ENCODE peak calls at places on chromosomes 3 and 15, in four cellular contexts. J is stimulated activated CD8-positive, alpha-beta memory T cell treated with anti-CD3 and anti-CD28 coated beads, Interleukin-2, amount 100 ng/mL, for 1 hour; G is stimulated activated CD4-positive, alpha-beta T cell treated with anti-CD3 and anti-CD28 coated beads, Interleukin-2, amount 100 ng/mL, for 24 hours; C is activated T-cell treated with anti-CD3 and anti-CD28 coated beads for 1 hour. N is an unnamed sample.

GRCh38 chr15:75753145-75753544 is 40.5 kb upstream of the CSPG4 start:
- DNase-seq in J (no peak), C (no peak), G (no peak), N (no peak)

GRCh38 chr15:75985966-75986365 is 26.3 kb downstream of the NRG4 start:
- DNase-seq in C (no peak), G (no peak), J (no peak), N (no peak)

GRCh38 chr3:58989173-58989572 is 60.7 kb downstream of the CFAP20DC start:
- DNase-seq in G (no peak), C (no peak), J (no peak), N (peak)

GRCh38 chr3:56251343-56251945 is 216.8 kb downstream of the ERC2 start:
- DNase-seq in C (no peak), J (no peak), G (peak), N (peak)

GRCh38 chr15:57395292-57395691 is 19.0 kb downstream of the CGNL1 start:
- DNase-seq in G (no peak), C (no peak), J (no peak), N (peak)

GRCh38 chr15:64131547-64131946 is 20.0 kb upstream of the SNX22 start:
- DNase-seq in C (no peak), J (no peak), G (no peak), N (no peak)

GRCh38 chr3:181637056-181637798 is 74.5 kb upstream of the SOX2 start:
- DNase-seq in G (no peak), C (no peak), J (no peak), N (no peak)

GRCh38 chr3:177836671-177837070 is 639.4 kb upstream of the TBL1XR1 start:
- DNase-seq in J (no peak), G (no peak), C (no peak), N (no peak)

GRCh38 chr3:127413318-127413673 is 125.5 kb upstream of the PRR20G start:
- DNase-seq in J (no peak), C (no peak), G (no peak), N (no peak)

GRCh38 chr15:77753238-77753873 is 120.6 kb upstream of the LINGO1 start:
- DNase-seq in G (no peak), J (no peak), C (no peak), N (peak)

GRCh38 chr3:154089416-154090115 is 31.6 kb upstream of the ARHGEF26 start:
- DNase-seq in G (no peak), C (no peak), J (no peak), N (no peak)

GRCh38 chr3:6860911-6861330 is at the start of gene GRM7:
- DNase-seq in G (no peak), C (no peak), J (no peak), N (no peak)

GRCh38 chr3:149042766-149043386 is 43.5 kb downstream of the HLTF start:
- DNase-seq in C (no peak), G (no peak), J (no peak), N (peak)

GRCh38 chr15:66842710-66843441 is 140.8 kb downstream of the SMAD6 start:
- DNase-seq in G (no peak), C (no peak), J (no peak), N (peak)

GRCh38 chr15:73284073-73284472 is 84.7 kb downstream of the HCN4 start:
- DNase-seq in G (no peak), J (no peak), C (no peak), N (peak)

GRCh38 chr15:65323071-65323511 is 18.6 kb downstream of the RNU5B-1 start:
- DNase-seq in J (no peak), C (no peak), G (no peak), N (peak)

GRCh38 chr15:60423540-60423939 is 25.8 kb upstream of the ANXA2 start:
- DNase-seq in G (no peak), C (no peak), J (no peak), N (peak)

GRCh38 chr3:53730565-53730964 is 115.7 kb downstream of the CHDH start:
- DNase-seq in J (no peak), G (no peak), C (no peak), N (no peak)

GRCh38 chr3:153287017-153287416 is 125.0 kb downstream of the RAP2B start:
- DNase-seq in G (no peak), C (no peak), J (no peak), N (no peak)

GRCh38 chr15:39110336-39110735 is 470.5 kb upstream of the THBS1 start:
- DNase-seq in G (no peak), C (no peak), J (no peak), N (peak)

GRCh38 chr3:141183606-141184005 is 48.0 kb upstream of the PXYLP1 start:
- DNase-seq in G (no peak), C (no peak), J (no peak), N (no peak)

GRCh38 chr15:89017370-89018066 is 70.7 kb upstream of the ABHD2 start:
- DNase-seq in J (peak), G (peak), C (peak), N (peak)

GRCh38 chr3:51617597-51617996 is 53.5 kb upstream of the TEX264 start:
- DNase-seq in G (no peak), C (no peak), J (no peak), N (no peak)

N was measured in endothelial cell of umbilical vein.